ENCODE peak calls at places on chromosomes 5 and 9, in eight cellular contexts. W, P, B, Q, E, L, U and I are unnamed samples. For H3K9me3, the result is how much of the 10 kb centered on the place peaks cover.

GRCh38 chr5:160363122-160363521 is 7.3 kb downstream of the C1QTNF2 start:
- DNase-seq in W (no peak), P (no peak), B (no peak), Q (no peak), E (no peak), L (no peak), U (peak), I (peak)

GRCh38 chr9:35481347-35481975 is 8.4 kb upstream of the RUSC2 start:
- DNase-seq in W (no peak), P (peak), B (no peak), Q (peak), E (peak), L (peak), U (peak), I (peak)

GRCh38 chr5:84817953-84818352 is 433.3 kb upstream of the EDIL3 start:
- DNase-seq in W (no peak), P (no peak), B (no peak), Q (no peak), E (no peak), L (no peak), U (no peak), I (no peak)

GRCh38 chr5:113336975-113337374 is 97.8 kb downstream of the TSSK1B start:
- DNase-seq in W (no peak), P (peak), B (no peak), Q (peak), E (peak), L (peak), U (peak), I (peak)

GRCh38 chr5:91229031-91229623 is 154.0 kb downstream of the ARRDC3 start:
- DNase-seq in W (no peak), P (no peak), B (no peak), Q (no peak), E (no peak), L (no peak), U (no peak), I (peak)

GRCh38 chr9:127971357-127972315 is 9.2 kb downstream of the EEIG1 start:
- DNase-seq in W (no peak), P (no peak), B (peak), Q (no peak), E (no peak), L (no peak), U (peak), I (no peak)

GRCh38 chr5:114544561-114544960 is 182.7 kb downstream of the KCNN2 start:
- DNase-seq in W (no peak), P (no peak), B (no peak), Q (no peak), E (no peak), L (no peak), U (peak), I (no peak)

GRCh38 chr5:173778152-173778782 is 109.9 kb upstream of the CPEB4 start:
- DNase-seq in W (no peak), P (no peak), B (no peak), Q (no peak), E (no peak), L (no peak), U (no peak), I (no peak)

GRCh38 chr5:138662599-138662998 is 87.4 kb upstream of the HSPA9 start:
- DNase-seq in W (no peak), P (no peak), B (no peak), Q (peak), E (no peak), L (no peak), U (no peak), I (no peak)

GRCh38 chr9:97528529-97529230 is 27.2 kb downstream of the TMOD1 start:
- DNase-seq in W (no peak), P (no peak), B (no peak), Q (no peak), E (no peak), L (no peak), U (no peak), I (peak)

GRCh38 chr5:17852701-17853100 is 218.4 kb downstream of the TAF11L14 start:
- DNase-seq in W (no peak), P (no peak), B (no peak), Q (no peak), E (no peak), L (no peak), U (no peak), I (peak)

GRCh38 chr5:96601811-96602244 is 60.3 kb upstream of the CAST start:
- DNase-seq in W (peak), P (peak), B (peak), Q (peak), E (peak), L (peak), U (peak), I (peak)

GRCh38 chr5:59367791-59368394 is 525.6 kb downstream of the PDE4D start:
- DNase-seq in W (peak), P (peak), B (peak), Q (peak), E (peak), L (peak), U (peak), I (peak)

GRCh38 chr5:77437194-77437593 is 54.9 kb downstream of the WDR41 start:
- DNase-seq in W (no peak), P (no peak), B (no peak), Q (no peak), E (no peak), L (no peak), U (peak), I (no peak)

GRCh38 chr9:97529363-97530076 is 28.1 kb downstream of the TMOD1 start:
- DNase-seq in W (no peak), P (peak), B (no peak), Q (no peak), E (no peak), L (no peak), U (no peak), I (peak)

GRCh38 chr5:33631786-33632185 is 191.0 kb downstream of the TARS1 start:
- DNase-seq in W (no peak), P (peak), B (no peak), Q (no peak), E (peak), L (no peak), U (no peak), I (no peak)

GRCh38 chr5:72018158-72018803 is 89.0 kb upstream of the MAP1B start:
- DNase-seq in W (peak), P (peak), B (peak), Q (peak), E (no peak), L (peak), U (peak), I (peak)

GRCh38 chr9:2228132-2228531 is 213.0 kb downstream of the SMARCA2 start:
- DNase-seq in W (no peak), P (no peak), B (no peak), Q (peak), E (no peak), L (no peak), U (peak), I (no peak)

GRCh38 chr5:169667896-169668674 is 31.0 kb downstream of the DOCK2 start:
- DNase-seq in W (no peak), P (peak), B (no peak), Q (no peak), E (peak), L (no peak), U (no peak), I (peak)

GRCh38 chr9:12060811-12061210 is 632.4 kb upstream of the TYRP1 start:
- DNase-seq in W (no peak), P (no peak), B (no peak), Q (no peak), E (no peak), L (no peak), U (no peak), I (no peak)

GRCh38 chr9:27212621-27213020 is 84.3 kb downstream of the EQTN start:
- DNase-seq in W (no peak), P (no peak), B (no peak), Q (no peak), E (no peak), L (no peak), U (no peak), I (no peak)

GRCh38 chr5:38961691-38962090 is 112.5 kb downstream of the RICTOR start:
- DNase-seq in W (no peak), P (no peak), B (no peak), Q (no peak), E (no peak), L (no peak), U (no peak), I (peak)

GRCh38 chr5:87242242-87242641 is 25.4 kb upstream of the RASA1 start:
- DNase-seq in W (no peak), P (no peak), B (no peak), Q (no peak), E (no peak), L (no peak), U (no peak), I (no peak)

DNA sequence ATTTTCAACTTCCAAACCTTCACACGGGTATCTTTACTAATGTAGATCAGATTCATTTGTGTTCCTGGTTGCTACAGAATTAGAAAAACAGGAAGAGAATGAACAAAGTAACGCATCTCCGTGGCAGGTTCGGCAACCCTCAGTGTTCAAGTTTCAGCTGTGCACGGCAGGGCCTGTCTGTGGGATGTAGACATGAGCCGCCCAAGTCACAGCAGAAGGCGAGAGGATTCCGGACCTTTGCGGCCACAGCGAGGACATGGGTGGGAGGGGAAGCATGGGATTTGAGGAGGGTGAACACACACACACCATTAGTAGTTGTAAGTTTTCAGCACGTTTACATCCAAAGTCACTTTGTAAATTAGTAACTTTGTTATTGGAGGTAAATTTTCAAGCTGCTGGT is 31.7 kb upstream of the CEP72 start:
- DNase-seq in W (no peak), P (no peak), B (no peak), Q (no peak), E (no peak), L (no peak), U (no peak), I (no peak)
- H3K9me3 ChIP-seq in W (under half), P (under half), B (under half), Q (under half), E (under half), L (under half), U (under half), I (under half)

GRCh38 chr5:4043135-4043534 is 447.5 kb downstream of the IRX1 start:
- DNase-seq in W (no peak), P (no peak), B (no peak), Q (no peak), E (no peak), L (no peak), U (no peak), I (no peak)

GRCh38 chr5:4053111-4053510 is 457.5 kb downstream of the IRX1 start:
- DNase-seq in W (no peak), P (no peak), B (no peak), Q (no peak), E (no peak), L (no peak), U (no peak), I (no peak)

GRCh38 chr5:4050203-4050602 is 454.6 kb downstream of the IRX1 start:
- DNase-seq in W (no peak), P (no peak), B (no peak), Q (no peak), E (no peak), L (no peak), U (no peak), I (no peak)

GRCh38 chr5:4044881-4045280 is 449.2 kb downstream of the IRX1 start:
- DNase-seq in W (no peak), P (no peak), B (no peak), Q (no peak), E (no peak), L (no peak), U (no peak), I (no peak)

GRCh38 chr5:4048398-4048797 is 452.8 kb downstream of the IRX1 start:
- DNase-seq in W (no peak), P (no peak), B (no peak), Q (no peak), E (no peak), L (no peak), U (no peak), I (no peak)
- H3K9me3 ChIP-seq in W (under half), P (under half), B (under half), Q (under half), E (under half), L (under half), U (under half), I (under half)

GRCh38 chr5:3024976-3025375 is 273.5 kb upstream of the IRX2 start:
- DNase-seq in W (no peak), P (no peak), B (peak), Q (no peak), E (no peak), L (no peak), U (no peak), I (no peak)

GRCh38 chr5:3023678-3024077 is 272.2 kb upstream of the IRX2 start:
- DNase-seq in W (no peak), P (no peak), B (peak), Q (no peak), E (no peak), L (no peak), U (no peak), I (no peak)

GRCh38 chr5:3024541-3024940 is 273.1 kb upstream of the IRX2 start:
- DNase-seq in W (no peak), P (no peak), B (no peak), Q (no peak), E (no peak), L (no peak), U (no peak), I (no peak)

GRCh38 chr5:3025392-3025791 is 273.9 kb upstream of the IRX2 start:
- DNase-seq in W (no peak), P (no peak), B (peak), Q (no peak), E (no peak), L (no peak), U (no peak), I (no peak)

DNA sequence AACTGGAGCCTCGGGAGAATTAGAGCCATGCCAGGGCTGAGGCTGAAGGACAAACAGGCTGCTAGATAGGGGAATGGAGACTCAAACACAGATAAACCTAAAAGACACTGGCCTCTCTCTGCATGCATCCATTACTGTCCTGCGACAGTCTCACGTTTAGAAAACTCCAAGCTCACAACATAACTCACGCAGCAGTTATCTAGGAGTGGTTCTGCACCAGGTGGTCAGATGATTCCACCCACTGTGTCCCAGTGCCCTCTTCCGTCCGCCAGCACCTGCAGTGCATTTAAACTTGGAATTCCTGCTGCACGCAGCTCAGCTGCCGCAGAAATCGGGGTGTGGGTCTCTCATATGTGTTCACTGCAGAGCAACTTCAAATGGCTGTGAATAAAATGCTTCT is 272.6 kb upstream of the IRX2 start:
- DNase-seq in W (no peak), P (no peak), B (peak), Q (no peak), E (no peak), L (no peak), U (no peak), I (no peak)
- H3K9me3 ChIP-seq in W (under half), P (under half), B (under half), Q (under half), E (under half), L (under half), U (under half), I (under half)

DNA sequence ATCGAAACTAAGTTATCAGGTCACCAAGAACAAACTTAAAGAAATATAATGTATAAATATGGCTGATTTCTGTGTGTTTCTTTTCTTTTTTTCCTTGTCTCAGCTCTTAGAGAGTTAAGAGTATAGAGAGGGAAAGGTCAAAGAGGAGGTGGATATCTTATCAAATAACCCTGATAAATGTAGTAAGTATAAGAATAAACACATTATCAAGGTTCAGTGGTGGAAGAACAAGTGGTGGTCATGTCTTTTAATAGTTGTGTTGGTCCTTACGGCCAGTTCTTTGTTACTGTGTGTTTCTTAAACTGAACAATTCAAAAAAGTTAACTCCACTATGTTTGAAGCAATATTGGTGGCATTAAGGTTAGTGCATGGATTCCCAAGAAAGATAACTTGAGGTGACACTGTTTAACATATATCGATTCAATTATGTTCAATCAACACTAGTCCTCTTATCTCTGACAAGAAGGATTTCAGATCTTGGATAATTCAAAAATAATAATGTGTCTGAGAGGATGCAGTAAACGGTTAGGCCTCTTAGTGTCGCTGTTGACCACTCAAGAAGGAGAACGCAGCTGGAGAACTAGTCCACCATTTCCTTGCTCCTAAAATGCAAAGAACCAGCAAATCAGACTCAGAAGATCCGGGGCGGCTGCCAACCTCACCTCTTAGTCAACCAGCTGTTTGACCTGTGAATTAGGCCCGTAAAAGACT is at the start of gene PCDHGA3:
- DNase-seq in W (no peak), P (peak), B (no peak), Q (no peak), E (peak), L (no peak), U (no peak), I (peak)
- H3K9me3 ChIP-seq in W (under half), P (under half), B (under half), Q (under half), E (under half), L (under half), U (under half), I (under half)

DNA sequence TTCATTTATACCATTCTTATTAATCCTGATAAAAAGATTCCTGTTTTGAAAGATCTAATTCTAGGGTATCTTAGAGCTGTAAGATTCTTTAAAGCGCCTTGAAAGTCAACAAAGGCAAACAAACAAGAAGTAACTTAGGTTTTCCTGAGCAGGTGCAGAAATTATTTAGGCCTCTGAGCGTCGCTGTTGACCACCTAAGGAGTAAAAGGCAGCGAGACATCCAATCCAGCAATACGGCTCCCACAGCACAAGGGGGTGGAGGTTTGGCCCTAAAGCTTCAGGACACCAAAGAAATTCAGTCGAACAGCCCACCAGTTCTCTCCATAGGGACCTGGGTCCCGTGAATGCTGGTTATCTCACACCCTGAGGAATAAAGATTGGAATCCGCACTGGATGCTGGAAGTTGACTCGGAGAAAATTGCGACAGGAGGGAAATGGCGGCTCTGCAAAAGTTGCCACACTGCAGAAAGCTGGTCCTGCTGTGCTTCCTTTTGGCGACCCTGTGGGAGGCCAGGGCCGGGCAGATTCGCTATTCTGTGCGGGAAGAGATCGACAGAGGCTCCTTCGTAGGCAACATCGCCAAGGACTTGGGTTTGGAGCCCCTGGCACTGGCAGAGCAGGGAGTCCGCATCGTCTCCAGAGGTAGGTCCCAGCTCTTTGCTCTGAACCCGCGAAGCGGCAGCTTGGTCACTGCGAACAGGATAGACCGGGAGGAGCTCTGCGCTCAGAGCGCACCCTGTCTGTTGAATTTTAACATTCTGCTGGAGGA is at the start of gene PCDHGA2:
- DNase-seq in W (no peak), P (peak), B (no peak), Q (no peak), E (peak), L (peak), U (no peak), I (peak)
- H3K9me3 ChIP-seq in W (under half), P (under half), B (under half), Q (under half), E (under half), L (under half), U (under half), I (under half)

GRCh38 chr9:3931058-3931457 is 368.8 kb downstream of the GLIS3 start:
- DNase-seq in W (no peak), P (no peak), B (no peak), Q (no peak), E (no peak), L (no peak), U (no peak), I (no peak)

GRCh38 chr9:3941758-3942157 is 358.1 kb downstream of the GLIS3 start:
- DNase-seq in W (no peak), P (no peak), B (no peak), Q (no peak), E (no peak), L (no peak), U (no peak), I (no peak)

GRCh38 chr9:3939820-3940219 is 360.0 kb downstream of the GLIS3 start:
- DNase-seq in W (no peak), P (no peak), B (no peak), Q (no peak), E (no peak), L (no peak), U (no peak), I (no peak)

GRCh38 chr9:3931996-3932906 is 367.6 kb downstream of the GLIS3 start:
- DNase-seq in W (no peak), P (peak), B (no peak), Q (no peak), E (peak), L (no peak), U (no peak), I (peak)

GRCh38 chr9:3936520-3937235 is 363.2 kb downstream of the GLIS3 start:
- DNase-seq in W (no peak), P (no peak), B (no peak), Q (no peak), E (no peak), L (no peak), U (no peak), I (no peak)
- H3K9me3 ChIP-seq in W (under half), P (under half), B (under half), Q (under half), E (under half), L (under half), U (under half), I (under half)

GRCh38 chr5:74250304-74251102 is 390.0 kb downstream of the ENC1 start:
- DNase-seq in W (no peak), P (no peak), B (no peak), Q (no peak), E (no peak), L (no peak), U (no peak), I (no peak)
- H3K9me3 ChIP-seq in W (under half), P (under half), B (under half), Q (under half), E (under half), L (under half), U (under half), I (under half)

DNA sequence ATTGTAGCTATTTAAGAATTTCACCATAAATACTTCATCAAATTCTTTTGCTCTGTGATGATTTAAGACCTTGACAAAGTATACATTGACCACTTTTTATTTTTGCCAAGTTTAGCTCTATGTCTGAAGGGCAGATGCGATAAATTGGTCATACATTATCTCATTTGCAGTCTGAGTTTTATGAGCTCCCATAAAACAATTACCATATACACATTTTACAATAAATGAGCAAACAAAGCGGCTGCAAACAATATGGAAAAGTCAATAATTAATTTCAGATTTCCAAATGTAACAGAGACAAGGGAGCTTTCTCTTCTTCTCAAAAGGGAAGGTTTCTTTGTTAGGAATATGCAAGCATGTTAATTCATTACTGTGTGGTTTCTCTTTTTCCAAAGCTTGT is 6.8 kb upstream of the IZUMO3 start:
- DNase-seq in W (no peak), P (no peak), B (no peak), Q (no peak), E (no peak), L (no peak), U (no peak), I (no peak)
- H3K9me3 ChIP-seq in W (under half), P (under half), B (under half), Q (under half), E (under half), L (under half), U (under half), I (under half)